ENCODE peak calls at places on chromosome X, in four cellular contexts. H is stimulated activated CD4-positive, alpha-beta T cell treated with anti-CD3 and anti-CD28 coated beads, Interleukin-1b, Interleukin-23, amount 100 ng/mL, for 48 hours; T is central memory CD4-positive, alpha-beta T cell; X is skeletal muscle cell. B is an unnamed sample.

GRCh38 chrX:44474410-44474809 is 68.2 kb downstream of the FUNDC1 start:
- DNase-seq in H (no peak), T (no peak), X (peak), B (no peak)

GRCh38 chrX:17473021-17473420 is 98.0 kb downstream of the NHS start:
- DNase-seq in X (no peak), T (no peak), H (no peak), B (no peak)

GRCh38 chrX:71533850-71534515 is 1.1 kb downstream of the OGT start:
- DNase-seq in T (peak), H (peak), X (no peak), B (peak)

GRCh38 chrX:24154490-24155034 is 5.0 kb downstream of the ZFX start:
- DNase-seq in H (no peak), X (no peak), T (no peak), B (no peak)

GRCh38 chrX:139194571-139195280 is 335.8 kb upstream of the F9 start:
- DNase-seq in X (no peak), T (no peak), H (no peak), B (no peak)

GRCh38 chrX:19683358-19683757 is 168.1 kb upstream of the MAP3K15 start:
- DNase-seq in H (no peak), T (no peak), X (no peak), B (no peak)

GRCh38 chrX:20412871-20413486 is 146.3 kb upstream of the RPS6KA3 start:
- DNase-seq in T (peak), H (peak), X (no peak), B (peak)

GRCh38 chrX:72308566-72309296 is 3.0 kb upstream of the CITED1 start:
- DNase-seq in T (no peak), X (peak), H (peak), B (peak)

GRCh38 chrX:130082244-130083106 is 27.8 kb downstream of the ELF4 start:
- DNase-seq in X (no peak), T (peak), H (peak), B (no peak)

GRCh38 chrX:11212741-11213140 is 80.5 kb upstream of the AMELX start:
- DNase-seq in T (no peak), H (no peak), X (no peak), B (no peak)

GRCh38 chrX:38574858-38575257 is 13.5 kb downstream of the TSPAN7 start:
- DNase-seq in T (no peak), X (no peak), H (no peak), B (no peak)

GRCh38 chrX:15245896-15246295 is 24.0 kb downstream of the ASB9 start:
- DNase-seq in X (no peak), T (no peak), H (no peak), B (no peak)

GRCh38 chrX:9598344-9598743 is 133.5 kb downstream of the TBL1X start:
- DNase-seq in T (no peak), X (no peak), H (no peak), B (no peak)

GRCh38 chrX:51891821-51892551 is 1.4 kb upstream of the MAGED1 start:
- DNase-seq in H (no peak), X (peak), T (no peak), B (peak)

GRCh38 chrX:19867411-19867732 is 20.0 kb downstream of the SH3KBP1 start:
- DNase-seq in X (peak), H (no peak), T (no peak), B (no peak)

GRCh38 chrX:39152106-39152649 is 350.9 kb downstream of the MID1IP1 start:
- DNase-seq in X (no peak), T (no peak), H (peak), B (no peak)

GRCh38 chrX:18617351-18617750 is 54.6 kb downstream of the RS1 start:
- DNase-seq in H (no peak), T (no peak), X (peak), B (no peak)

GRCh38 chrX:38859602-38860001 is 58.3 kb downstream of the MID1IP1 start:
- DNase-seq in T (no peak), X (peak), H (no peak), B (no peak)

GRCh38 chrX:8820910-8821527 is 19.8 kb upstream of the FAM9A start:
- DNase-seq in H (no peak), X (no peak), T (no peak), B (no peak)

GRCh38 chrX:154351183-154352011 is 23.0 kb downstream of the FLNA start:
- DNase-seq in H (no peak), T (peak), X (no peak), B (no peak)

GRCh38 chrX:8879750-8880149 is 78.6 kb upstream of the FAM9A start:
- DNase-seq in H (peak), T (no peak), X (no peak), B (no peak)

GRCh38 chrX:11893933-11894710 is 136.1 kb downstream of the MSL3 start:
- DNase-seq in H (no peak), T (no peak), X (no peak), B (no peak)

GRCh38 chrX:54181196-54181953 is 1.7 kb downstream of the FAM120C start:
- DNase-seq in X (peak), H (no peak), T (no peak), B (no peak)

GRCh38 chrX:73765776-73766465 is 202.9 kb downstream of the CHIC1 start:
- DNase-seq in X (no peak), H (no peak), T (no peak), B (no peak)

GRCh38 chrX:54044877-54045328 is 630 bp upstream of the PHF8 start:
- DNase-seq in H (no peak), T (no peak), X (no peak), B (peak)

GRCh38 chrX:47936224-47936939 is 67.4 kb downstream of the ZNF182 start:
- DNase-seq in T (no peak), X (no peak), H (peak), B (no peak)

GRCh38 chrX:70049406-70049805 is 332 bp downstream of the AWAT2 start:
- DNase-seq in X (no peak), H (no peak), T (no peak), B (no peak)

GRCh38 chrX:71103110-71103983 is 3.2 kb downstream of the CXorf65 start:
- DNase-seq in X (no peak), T (peak), H (peak), B (no peak)

GRCh38 chrX:149881081-149881711 is at the start of gene MAGEA8:
- DNase-seq in T (no peak), X (no peak), H (no peak), B (no peak)

GRCh38 chrX:150044556-150044955 is 106.3 kb upstream of the EOLA2 start:
- DNase-seq in T (no peak), X (no peak), H (no peak), B (no peak)

GRCh38 chrX:13197961-13198761 is 121.7 kb downstream of the ATXN3L start:
- DNase-seq in X (no peak), T (no peak), H (no peak), B (no peak)